ENCODE peak calls at places on chromosomes 6 and 20, in ten cellular contexts. M is H1; D is left ventricle myocardium inferior; T is IMR-90; U is body of pancreas; B is neural progenitor cell; W is HL-60; F is psoas muscle; K is epithelial cell of esophagus; J is CD8-positive, alpha-beta memory T cell. I is an unnamed sample.

GRCh38 chr6:161486326-161486725 is 212.5 kb upstream of the AGPAT4 start:
- DNase-seq in M (no peak), D (no peak), T (peak; percentile 30), U (no peak), B (no peak), W (no peak), F (no peak), K (peak; percentile 97), J (no peak), I (peak; percentile 86)

GRCh38 chr20:61646453-61646852 is 394.4 kb downstream of the CDH4 start:
- DNase-seq in M (no peak), D (no peak), T (no peak), U (no peak), B (no peak), W (no peak), F (no peak), K (no peak), J (no peak), I (no peak)

GRCh38 chr6:85678000-85678601 is 35.4 kb upstream of the SYNCRIP start:
- DNase-seq in M (no peak), D (no peak), T (no peak), U (no peak), B (no peak), W (no peak), F (no peak), K (no peak), J (no peak), I (peak; percentile 47)

GRCh38 chr20:25056601-25057233 is 1.2 kb downstream of the ACSS1 start:
- DNase-seq in M (no peak), D (peak; percentile 54), T (no peak), U (no peak), B (no peak), W (no peak), F (no peak), K (no peak), J (no peak), I (no peak)

GRCh38 chr6:166737231-166737630 is 110.2 kb upstream of the RPS6KA2 start:
- DNase-seq in M (no peak), D (no peak), T (no peak), U (no peak), B (no peak), W (no peak), F (no peak), K (peak; percentile 71), J (no peak), I (no peak)

GRCh38 chr6:25961619-25962367 is 809 bp upstream of the TRIM38 start:
- DNase-seq in M (no peak), D (no peak), T (no peak), U (no peak), B (no peak), W (no peak), F (no peak), K (no peak), J (no peak), I (peak; percentile 9)

GRCh38 chr6:14728396-14729024 is 517.4 kb upstream of the JARID2 start:
- DNase-seq in M (no peak), D (peak; percentile 24), T (peak; percentile 89), U (no peak), B (no peak), W (peak; percentile 93), F (no peak), K (peak; percentile 64), J (no peak), I (peak; percentile 67)

GRCh38 chr20:43942661-43943285 is 28.1 kb downstream of the TOX2 start:
- DNase-seq in M (no peak), D (no peak), T (peak; percentile 85), U (no peak), B (no peak), W (peak; percentile 77), F (no peak), K (peak; percentile 73), J (no peak), I (peak; percentile 88)

GRCh38 chr6:37127961-37128862 is 41.7 kb upstream of the PIM1 start:
- DNase-seq in M (no peak), D (peak; percentile 42), T (peak; percentile 74), U (no peak), B (no peak), W (no peak), F (no peak), K (peak; percentile 51), J (no peak), I (peak; percentile 83)

GRCh38 chr6:93417421-93417996 is 1.9 kb downstream of the EPHA7 start:
- DNase-seq in M (no peak), D (no peak), T (no peak), U (no peak), B (no peak), W (no peak), F (no peak), K (no peak), J (no peak), I (peak; percentile 9)

GRCh38 chr6:159317430-159317829 is 148.2 kb downstream of the FNDC1 start:
- DNase-seq in M (no peak), D (no peak), T (no peak), U (no peak), B (no peak), W (no peak), F (no peak), K (no peak), J (no peak), I (no peak)

GRCh38 chr6:116462516-116462915 is 1.3 kb downstream of the CALHM6 start:
- DNase-seq in M (no peak), D (no peak), T (no peak), U (no peak), B (no peak), W (no peak), F (no peak), K (no peak), J (no peak), I (no peak)

GRCh38 chr6:116461075-116461474 is at the start of gene CALHM6:
- DNase-seq in M (no peak), D (no peak), T (no peak), U (no peak), B (no peak), W (no peak), F (no peak), K (no peak), J (no peak), I (no peak)

GRCh38 chr6:116465246-116465645 is 4.1 kb downstream of the CALHM6 start:
- DNase-seq in M (no peak), D (no peak), T (no peak), U (no peak), B (no peak), W (no peak), F (no peak), K (no peak), J (no peak), I (no peak)

GRCh38 chr6:116459927-116460326 is 1.2 kb upstream of the CALHM6 start:
- DNase-seq in M (no peak), D (no peak), T (no peak), U (no peak), B (no peak), W (no peak), F (no peak), K (no peak), J (no peak), I (peak; percentile 8)

GRCh38 chr6:116461563-116462507 is 660 bp downstream of the CALHM6 start:
- DNase-seq in M (peak; percentile 60), D (peak; percentile 51), T (peak; percentile 47), U (peak; percentile 20), B (peak; percentile 87), W (no peak), F (peak; percentile 56), K (peak; percentile 67), J (peak; percentile 64), I (peak; percentile 76)
- H3K4me3 ChIP-seq in M (peak overlapping the region; percentile 57), D (peak overlapping the region; percentile 70), T (peak overlapping the region; percentile 38), U (peak overlapping the region; percentile 17), B (peak overlapping the region; percentile 40), W (no peak overlapping the region), F (peak overlapping the region; percentile 71), K (peak overlapping the region; percentile 23), J (peak overlapping the region; percentile 56), I (peak overlapping the region; percentile 68)

DNA sequence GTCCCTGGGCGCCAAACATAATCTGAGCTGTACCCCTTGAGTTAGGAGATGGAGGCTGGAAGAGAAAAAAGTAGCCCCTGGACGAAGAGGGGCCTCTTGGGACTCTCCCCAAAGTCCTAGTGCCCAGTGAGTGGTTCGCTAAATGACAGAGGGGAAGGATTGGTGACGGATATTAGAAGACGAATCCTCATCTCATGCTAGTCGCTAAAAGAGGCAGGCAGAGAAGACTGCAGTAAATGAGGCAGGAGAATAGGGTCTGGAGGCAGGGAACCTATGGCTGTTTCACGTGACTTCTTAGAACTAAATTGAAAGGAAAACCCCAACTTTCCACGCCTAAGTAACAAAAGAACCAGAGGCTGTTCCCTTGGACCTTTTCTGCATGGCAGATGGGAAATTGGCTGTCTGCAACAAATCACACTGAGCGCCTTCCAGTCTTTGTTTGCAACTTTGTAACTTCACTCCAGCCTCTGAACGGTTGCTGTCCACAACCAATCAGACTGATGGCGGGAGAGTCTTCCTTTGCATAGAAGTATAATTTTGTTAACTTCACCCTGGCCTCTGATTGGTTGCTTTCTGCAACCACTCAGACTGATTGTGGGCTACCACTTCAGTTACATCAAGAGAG is 730 bp upstream of the RBL1 start:
- DNase-seq in M (no peak), D (no peak), T (no peak), U (no peak), B (peak; percentile 7), W (no peak), F (no peak), K (no peak), J (no peak), I (no peak)
- H3K4me3 ChIP-seq in M (peak overlapping the region; percentile 73), D (peak overlapping the region; percentile 94), T (peak overlapping the region; percentile 89), U (no peak overlapping the region), B (peak overlapping the region; percentile 78), W (peak overlapping the region; percentile 67), F (peak overlapping the region; percentile 83), K (peak overlapping the region; percentile 72), J (peak overlapping the region; percentile 72), I (peak overlapping the region; percentile 96)

DNA sequence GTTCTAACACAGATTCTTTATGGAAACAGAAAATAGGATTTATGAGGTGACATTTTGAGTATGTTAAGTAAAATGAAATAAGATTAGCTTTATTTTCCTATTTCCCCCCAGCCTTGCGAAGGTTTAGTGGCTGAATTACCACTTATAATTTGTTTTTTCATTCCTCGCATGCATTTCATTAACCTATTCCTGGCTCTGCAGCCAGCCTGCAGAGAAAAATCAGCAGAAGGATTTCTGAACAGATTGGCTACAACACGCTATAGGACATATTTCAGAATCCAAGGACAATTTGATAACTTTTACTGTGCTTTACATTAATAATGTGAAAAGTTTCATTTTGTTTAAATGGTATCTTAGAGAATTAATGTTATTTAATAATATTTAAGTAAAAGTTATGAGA is 162.4 kb upstream of the MMS22L start:
- DNase-seq in M (no peak), D (no peak), T (no peak), U (no peak), B (no peak), W (no peak), F (no peak), K (no peak), J (no peak), I (no peak)
- H3K4me3 ChIP-seq in M (no peak overlapping the region), D (no peak overlapping the region), T (no peak overlapping the region), U (no peak overlapping the region), B (no peak overlapping the region), W (no peak overlapping the region), F (no peak overlapping the region), K (no peak overlapping the region), J (no peak overlapping the region), I (no peak overlapping the region)

DNA sequence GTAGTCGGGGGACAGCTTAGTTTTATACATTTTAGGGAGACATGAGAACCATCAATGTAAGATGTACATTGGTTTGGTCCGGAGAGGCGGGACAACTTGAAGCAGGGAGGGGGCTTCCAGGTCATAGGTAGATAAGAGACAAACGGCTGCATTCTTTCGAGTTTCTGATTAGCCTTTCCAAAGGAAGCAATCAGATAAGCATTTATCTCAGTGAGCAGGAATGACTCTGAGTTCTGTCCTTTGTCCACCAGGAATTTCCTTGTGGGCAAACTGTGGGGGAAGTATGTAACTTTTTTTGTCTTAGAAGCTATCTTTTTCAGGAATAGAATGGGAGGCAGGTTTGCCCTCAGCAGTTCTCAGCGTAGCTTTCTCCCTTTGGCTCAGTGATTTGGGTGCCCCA is 1.4 kb downstream of the YTHDF1 start:
- DNase-seq in M (no peak), D (no peak), T (no peak), U (no peak), B (no peak), W (no peak), F (no peak), K (no peak), J (no peak), I (no peak)
- H3K4me3 ChIP-seq in M (peak overlapping the region; percentile 92), D (peak overlapping the region; percentile 94), T (no peak overlapping the region), U (no peak overlapping the region), B (no peak overlapping the region), W (no peak overlapping the region), F (peak overlapping the region; percentile 96), K (peak overlapping the region; percentile 77), J (peak overlapping the region; percentile 88), I (peak overlapping the region; percentile 87)